ENCODE peak calls at places on chromosomes 6 and 20, in nine cellular contexts. T is GM23248, S is neuronal stem cell, V is kidney, H is fibroblast of lung, K is neural progenitor cell, X is adipocyte, N is H1, C is astrocyte. P is an unnamed sample.

GRCh38 chr6:108587258-108588059 is 26.7 kb downstream of the FOXO3 start:
- DNase-seq in T (peak; percentile 70), C (peak; percentile 78), K (peak; percentile 32), X (peak; percentile 84), N (no peak), S (no peak), H (peak; percentile 86), V (no peak), P (peak; percentile 91)

GRCh38 chr20:10511166-10511506 is 76.0 kb downstream of the SLX4IP start:
- DNase-seq in K (no peak), X (no peak), H (no peak), S (no peak), T (no peak), V (no peak), N (no peak), C (no peak), P (no peak)

GRCh38 chr20:47499053-47499452 is 2.6 kb upstream of the NCOA3 start:
- DNase-seq in S (no peak), V (no peak), K (no peak), T (no peak), N (no peak), H (no peak), X (no peak), C (no peak), P (no peak)

GRCh38 chr6:45543298-45544235 is 165.8 kb upstream of the SUPT3H start:
- DNase-seq in T (peak; percentile 71), K (no peak), V (no peak), S (no peak), X (peak; percentile 68), H (peak; percentile 78), N (no peak), C (peak; percentile 70), P (peak; percentile 42)

GRCh38 chr6:63923139-63923739 is 287.6 kb downstream of the PHF3 start:
- DNase-seq in C (peak; percentile 20), K (peak; percentile 55), T (peak; percentile 54), H (peak; percentile 25), V (no peak), N (no peak), X (peak; percentile 78), S (no peak), P (peak; percentile 49)

GRCh38 chr6:31834367-31834703 is 6.8 kb downstream of the HSPA1B start:
- DNase-seq in N (no peak), S (no peak), K (peak; percentile 91), C (peak; percentile 57), V (peak; percentile 94), T (peak; percentile 95), X (peak; percentile 92), H (peak; percentile 79), P (peak; percentile 89)

GRCh38 chr6:131062245-131063027 is 609 bp downstream of the EPB41L2 start:
- DNase-seq in N (no peak), K (peak; percentile 46), C (no peak), X (peak; percentile 76), S (peak; percentile 18), H (no peak), V (peak; percentile 79), T (peak; percentile 73), P (peak; percentile 40)

GRCh38 chr6:53483423-53484353 is 61.2 kb downstream of the GCLC start:
- DNase-seq in H (peak; percentile 17), S (no peak), K (no peak), V (peak; percentile 82), N (no peak), C (no peak), X (no peak), T (peak; percentile 38), P (peak; percentile 26)

GRCh38 chr6:4210619-4211419 is 75.4 kb upstream of the ECI2 start:
- DNase-seq in C (peak; percentile 26), H (peak; percentile 47), V (no peak), X (peak; percentile 81), T (peak; percentile 78), N (peak; percentile 49), S (peak; percentile 41), K (peak; percentile 70), P (peak; percentile 60)

DNA sequence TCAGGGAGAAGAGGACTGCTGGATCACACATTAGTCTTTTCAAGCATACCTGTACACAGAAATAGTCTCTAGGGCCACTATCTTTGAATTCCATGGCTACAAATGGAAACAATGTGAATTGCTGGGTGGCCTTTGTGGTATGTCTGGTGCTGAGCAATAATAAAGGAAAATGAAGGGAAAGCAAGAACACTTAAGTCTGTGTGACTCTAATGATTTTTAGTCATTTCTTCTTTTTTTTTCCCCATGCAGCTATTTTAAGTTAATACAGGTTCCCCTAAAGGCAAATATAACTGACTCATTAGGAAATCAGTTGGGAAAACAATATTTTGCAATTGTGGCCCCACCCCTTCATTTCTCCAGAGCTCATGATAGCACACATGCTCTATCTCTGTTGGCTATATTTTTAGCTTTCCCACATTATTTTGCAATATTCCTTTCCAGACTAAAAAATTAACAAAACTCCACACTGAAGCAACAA is 367.7 kb downstream of the GRIK2 start:
- DNase-seq in V (no peak), C (peak; percentile 66), X (peak; percentile 96), S (no peak), K (no peak), N (no peak), H (peak; percentile 61), T (peak; percentile 84), P (peak; percentile 85)
- H3K9ac ChIP-seq in V (no peak overlapping the region), C (no peak overlapping the region), X (peak overlapping the region; percentile 66), S (no peak overlapping the region), K (no peak overlapping the region), N (no peak overlapping the region), H (no peak overlapping the region), T (no peak overlapping the region), P (no peak overlapping the region)

GRCh38 chr6:150033197-150033771 is 8.0 kb upstream of the RAET1L start:
- DNase-seq in N (no peak), C (no peak), H (no peak), K (no peak), T (peak; percentile 19), V (no peak), X (no peak), S (no peak), P (no peak)

GRCh38 chr6:150038202-150038830 is 13.0 kb upstream of the RAET1L start:
- DNase-seq in K (peak; percentile 29), H (no peak), N (no peak), C (no peak), S (no peak), V (no peak), X (no peak), T (peak; percentile 24), P (no peak)

GRCh38 chr6:150032598-150032997 is 7.3 kb upstream of the RAET1L start:
- DNase-seq in H (no peak), N (no peak), X (no peak), K (no peak), C (no peak), V (no peak), S (no peak), T (no peak), P (no peak)

GRCh38 chr6:150036081-150036480 is 10.7 kb upstream of the RAET1L start:
- DNase-seq in T (no peak), V (no peak), K (no peak), N (no peak), S (no peak), C (no peak), H (no peak), X (no peak), P (no peak)

DNA sequence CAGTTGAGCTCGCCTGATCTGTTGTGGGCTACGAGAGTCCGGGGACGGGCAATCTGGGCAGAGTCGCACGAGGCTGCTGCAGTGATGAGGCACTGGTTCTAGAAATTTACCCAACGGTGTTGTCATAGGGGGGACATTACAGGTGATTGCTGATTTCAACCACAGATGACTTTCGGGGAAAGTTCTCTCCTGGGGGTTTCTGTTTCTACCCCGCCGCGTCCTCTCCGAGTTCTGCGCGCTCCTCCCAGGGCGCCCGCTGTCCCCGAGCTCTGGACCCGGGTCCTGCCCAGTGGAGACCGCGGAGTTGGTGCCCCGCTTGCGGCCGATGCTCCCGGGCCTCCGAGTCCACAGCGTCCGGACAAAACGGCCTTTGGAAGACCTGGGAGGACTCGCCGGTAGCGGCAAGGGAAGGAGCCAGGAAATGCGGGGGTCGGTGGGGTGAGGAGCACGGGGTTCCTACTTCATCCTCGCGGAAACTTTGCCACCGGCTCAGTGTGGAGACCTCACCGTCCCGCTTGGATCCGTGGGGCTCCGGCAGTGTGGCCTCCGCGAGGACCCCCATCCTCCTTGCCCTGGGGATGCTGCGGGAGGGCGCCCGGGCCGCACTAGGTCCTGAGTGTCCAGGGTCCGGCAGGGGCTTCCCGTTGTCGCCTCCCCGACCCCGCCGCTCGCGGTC is 12.3 kb upstream of the RAET1L start:
- DNase-seq in T (peak; percentile 19), N (no peak), X (peak; percentile 5), H (no peak), S (no peak), K (peak; percentile 40), V (no peak), C (no peak), P (no peak)
- H3K9ac ChIP-seq in T (no peak overlapping the region), N (no peak overlapping the region), X (no peak overlapping the region), H (no peak overlapping the region), S (peak overlapping the region; percentile 78), K (no peak overlapping the region), V (no peak overlapping the region), C (no peak overlapping the region), P (no peak overlapping the region)

GRCh38 chr6:137708481-137708880 is 158.6 kb upstream of the TNFAIP3 start:
- DNase-seq in K (no peak), X (no peak), C (no peak), N (no peak), S (no peak), H (no peak), T (no peak), V (no peak), P (no peak)
- H3K9ac ChIP-seq in K (no peak overlapping the region), X (peak overlapping the region; percentile 57), C (peak overlapping the region; percentile 37), N (no peak overlapping the region), S (no peak overlapping the region), H (no peak overlapping the region), T (peak overlapping the region; percentile 26), V (no peak overlapping the region), P (peak overlapping the region; percentile 59)

GRCh38 chr20:38672504-38672903 is 51.8 kb upstream of the SLC32A1 start:
- DNase-seq in V (no peak), H (no peak), T (no peak), K (no peak), C (no peak), S (no peak), X (no peak), N (no peak), P (no peak)

GRCh38 chr20:38671701-38672292 is 52.5 kb upstream of the SLC32A1 start:
- DNase-seq in K (no peak), V (no peak), S (no peak), C (no peak), N (no peak), H (no peak), T (no peak), X (no peak), P (no peak)

GRCh38 chr20:38670786-38671185 is 53.5 kb upstream of the SLC32A1 start:
- DNase-seq in H (no peak), C (no peak), K (no peak), N (no peak), X (no peak), S (no peak), T (no peak), V (no peak), P (no peak)

GRCh38 chr20:38669688-38670087 is 54.6 kb upstream of the SLC32A1 start:
- DNase-seq in N (no peak), V (no peak), H (no peak), S (no peak), K (no peak), X (no peak), T (no peak), C (no peak), P (no peak)

DNA sequence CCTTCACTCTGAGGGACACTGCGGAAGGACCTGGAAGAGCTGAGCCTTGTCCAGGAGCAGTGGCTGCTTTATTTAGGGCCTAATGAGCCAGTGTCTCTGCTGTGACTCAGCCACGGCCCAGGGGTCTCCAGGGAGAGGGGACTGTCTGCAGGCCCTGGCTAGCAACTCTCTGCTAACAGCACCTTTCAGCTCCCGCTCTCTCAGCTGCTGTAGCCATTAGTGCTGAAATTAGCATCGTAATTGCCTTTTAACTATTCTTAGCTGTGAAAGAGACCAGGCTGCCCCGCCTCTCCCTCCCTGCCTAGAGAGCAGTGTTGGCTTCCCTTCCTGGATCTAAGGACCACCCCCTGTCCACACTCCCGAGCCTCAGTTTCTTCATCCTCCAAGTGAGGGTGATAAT is 53.1 kb upstream of the SLC32A1 start:
- DNase-seq in T (no peak), S (no peak), H (no peak), X (no peak), K (peak; percentile 57), V (no peak), N (no peak), C (no peak), P (no peak)
- H3K9ac ChIP-seq in T (no peak overlapping the region), S (no peak overlapping the region), H (no peak overlapping the region), X (no peak overlapping the region), K (no peak overlapping the region), V (no peak overlapping the region), N (no peak overlapping the region), C (no peak overlapping the region), P (no peak overlapping the region)

P was measured in mesenchymal stem cell.